ENCODE peak calls at places on chromosomes 4 and X, in seven cellular contexts. V is heart right ventricle, I is hepatocyte, D is K562, A is IMR-90, B is lung, O is heart left ventricle. Z is an unnamed sample.

GRCh38 chr4:29278580-29278979 is 1441.6 kb upstream of the PCDH7 start:
- DNase-seq in B (no peak), D (no peak), A (peak; percentile 79), I (no peak), V (no peak), O (no peak), Z (no peak)

GRCh38 chr4:105520819-105521790 is 31.3 kb upstream of the ARHGEF38 start:
- DNase-seq in I (peak; percentile 63), V (peak; percentile 27), B (no peak), D (peak; percentile 26), A (peak; percentile 32), O (no peak), Z (no peak)

GRCh38 chr4:168830777-168831512 is 179.1 kb downstream of the CBR4 start:
- DNase-seq in O (no peak), B (no peak), V (no peak), I (no peak), D (no peak), A (no peak), Z (no peak)

GRCh38 chr4:185941476-185941875 is 127.5 kb upstream of the TLR3 start:
- DNase-seq in D (no peak), A (no peak), B (no peak), I (peak; percentile 18), V (no peak), O (no peak), Z (no peak)

GRCh38 chr4:187617117-187617516 is 378.5 kb upstream of the ZFP42 start:
- DNase-seq in V (no peak), A (peak; percentile 23), D (no peak), I (no peak), B (no peak), O (no peak), Z (no peak)

GRCh38 chr4:99062120-99062519 is 26.5 kb downstream of the ADH5 start:
- DNase-seq in D (no peak), B (no peak), V (no peak), O (no peak), A (peak; percentile 27), I (no peak), Z (no peak)

GRCh38 chrX:136162827-136163427 is 15.6 kb downstream of the FHL1 start:
- DNase-seq in D (peak; percentile 53), V (peak; percentile 49), I (peak; percentile 55), A (peak; percentile 43), O (peak; percentile 63), B (no peak), Z (peak; percentile 48)

GRCh38 chr4:55398461-55398860 is 2.7 kb downstream of the TMEM165 start:
- DNase-seq in V (no peak), B (no peak), O (no peak), I (peak; percentile 37), D (no peak), A (peak; percentile 75), Z (no peak)

GRCh38 chrX:111386884-111387283 is 25.1 kb downstream of the DCX start:
- DNase-seq in I (no peak), B (no peak), D (no peak), O (no peak), V (no peak), A (no peak), Z (no peak)

GRCh38 chr4:15162046-15162445 is 159.8 kb downstream of the CPEB2 start:
- DNase-seq in O (no peak), I (no peak), A (no peak), D (no peak), V (no peak), B (no peak), Z (no peak)

GRCh38 chr4:51858605-51859211 is 15.8 kb downstream of the DCUN1D4 start:
- DNase-seq in I (no peak), D (no peak), V (no peak), B (no peak), A (peak; percentile 43), O (no peak), Z (no peak)

GRCh38 chr4:150010525-150011126 is 67.6 kb upstream of the DCLK2 start:
- DNase-seq in A (peak; percentile 72), O (no peak), I (peak; percentile 74), B (no peak), V (peak; percentile 38), D (peak; percentile 17), Z (no peak)
- TF ChIP-seq CTCF in A (peak; percentile 57), O (peak; percentile 63), I (peak; percentile 63), B (peak; percentile 7), V (peak; percentile 75), D (peak; percentile 28), Z (peak; percentile 74)

DNA sequence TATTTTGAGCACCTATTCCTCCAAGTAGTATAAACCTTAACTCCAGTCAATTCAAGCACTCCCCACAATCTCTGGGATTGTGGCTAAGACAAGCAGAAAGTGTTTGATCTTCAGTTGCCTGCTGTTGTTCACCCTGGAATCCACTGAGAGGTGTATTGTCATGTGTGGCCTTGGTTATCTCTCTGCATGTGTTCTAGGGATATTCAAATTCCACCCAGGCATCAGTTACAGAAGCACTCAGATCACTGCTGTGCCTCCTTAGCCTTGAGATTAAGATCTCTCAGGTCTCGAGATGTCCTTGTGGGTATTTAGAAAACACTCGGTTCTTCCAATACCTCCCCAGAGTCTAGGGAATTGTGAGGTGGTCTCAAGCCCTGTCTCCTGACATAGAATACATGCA is 213.3 kb downstream of the SMARCA1 start:
- DNase-seq in I (no peak), O (no peak), V (no peak), D (no peak), A (no peak), B (no peak), Z (no peak)
- H3K27me3 ChIP-seq in I (no peaks in the 10 kb centered on the region), O (no peaks in the 10 kb centered on the region), V (no peaks in the 10 kb centered on the region), D (no peaks in the 10 kb centered on the region), A (no peaks in the 10 kb centered on the region), B (no peaks in the 10 kb centered on the region), Z (no peaks in the 10 kb centered on the region)

GRCh38 chr4:10083331-10083769 is 33.2 kb downstream of the WDR1 start:
- DNase-seq in V (no peak), O (no peak), B (no peak), A (no peak), D (no peak), I (no peak), Z (no peak)

GRCh38 chr4:10083861-10084641 is 32.5 kb downstream of the WDR1 start:
- DNase-seq in I (no peak), D (no peak), B (no peak), V (no peak), A (no peak), O (no peak), Z (peak; percentile 30)

GRCh38 chr4:10085828-10086505 is 30.6 kb downstream of the WDR1 start:
- DNase-seq in D (no peak), A (no peak), V (no peak), I (no peak), B (no peak), O (no peak), Z (no peak)

GRCh38 chr4:10085386-10085785 is 31.2 kb downstream of the WDR1 start:
- DNase-seq in V (no peak), O (no peak), I (no peak), B (no peak), A (no peak), D (no peak), Z (no peak)

DNA sequence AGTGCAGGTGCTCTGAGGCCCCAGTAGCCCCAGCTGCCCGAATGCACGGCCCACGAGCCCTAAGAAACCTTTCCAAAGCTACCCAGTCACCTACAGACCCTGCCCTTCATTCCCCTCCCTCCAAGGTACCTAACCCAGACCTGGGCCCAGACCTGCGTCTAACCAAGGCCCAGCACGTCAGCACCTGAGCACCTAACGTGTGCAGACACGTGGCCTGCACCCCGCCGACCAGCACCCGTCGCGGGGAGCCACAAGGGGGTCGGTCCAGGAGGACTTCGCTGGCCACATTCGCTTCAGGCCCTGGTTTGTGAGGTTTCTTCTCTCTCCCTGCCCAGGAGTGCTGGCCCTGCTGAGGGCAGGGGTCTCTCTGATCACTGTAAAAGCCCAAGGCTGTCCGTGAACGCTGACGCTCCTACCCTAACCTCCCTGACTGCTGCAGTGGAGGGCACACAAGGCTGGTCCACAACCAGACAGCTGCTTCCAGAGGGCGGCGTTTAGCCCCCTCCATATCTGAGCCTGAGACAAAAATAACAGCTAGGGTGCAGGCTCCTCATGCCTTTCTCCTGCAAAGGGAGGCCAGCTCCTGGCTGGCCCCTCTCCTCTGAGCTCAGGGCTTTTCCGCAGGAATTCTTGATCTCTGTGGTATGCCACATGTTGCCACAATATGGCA is 31.8 kb downstream of the WDR1 start:
- DNase-seq in A (no peak), O (no peak), B (no peak), D (no peak), I (no peak), V (no peak), Z (no peak)
- H3K4me3 ChIP-seq in A (no peak overlapping the region), O (no peak overlapping the region), B (no peak overlapping the region), D (no peak overlapping the region), I (no peak overlapping the region), V (no peak overlapping the region), Z (no peak overlapping the region)

GRCh38 chr4:46979283-46979682 is 14.1 kb downstream of the GABRA4 start:
- DNase-seq in I (no peak), V (no peak), A (no peak), B (no peak), D (no peak), O (no peak), Z (no peak)
- TF ChIP-seq CTCF in I (no peak), V (no peak), A (no peak), B (no peak), D (no peak), O (no peak), Z (no peak)

DNA sequence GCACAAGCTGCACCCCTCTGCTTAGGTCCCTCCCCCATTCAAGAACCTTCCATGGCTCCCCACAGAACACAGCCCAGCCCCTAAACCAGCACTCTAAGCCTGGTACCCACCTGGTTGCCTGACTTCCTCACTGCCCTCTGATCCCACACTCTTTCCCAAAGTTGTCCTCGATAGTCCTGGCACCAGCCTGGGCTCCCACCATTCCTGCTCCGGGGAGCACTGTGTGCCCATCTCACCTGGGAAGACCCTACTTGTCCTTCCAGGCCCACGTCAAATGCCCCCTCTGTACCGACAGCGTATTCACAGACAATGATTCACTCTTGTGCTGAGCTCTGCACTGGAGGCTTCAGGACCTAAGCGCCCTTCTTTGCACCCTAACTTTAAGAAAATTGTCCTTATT is 40.1 kb downstream of the ABLIM2 start:
- DNase-seq in A (no peak), I (no peak), V (no peak), B (no peak), O (no peak), D (no peak), Z (no peak)
- H3K27me3 ChIP-seq in A (peaks cover 44% of the 10 kb centered on the region), I (no peaks in the 10 kb centered on the region), V (no peaks in the 10 kb centered on the region), B (no peaks in the 10 kb centered on the region), O (no peaks in the 10 kb centered on the region), D (peaks cover 7% of the 10 kb centered on the region), Z (no peaks in the 10 kb centered on the region)

Z was measured in dorsolateral prefrontal cortex.